ENCODE peak calls at places on chromosomes 12 and 14, in four cellular contexts. One of them, this sample, is unnamed.

GRCh38 chr14:97458302-97459137 is 661.3 kb downstream of the VRK1 start:
- DNase-seq in endodermal cell: peak
- DNase-seq in PC-3: no peak
- DNase-seq in colonic mucosa: peak
- DNase-seq in this sample: peak

GRCh38 chr14:72023128-72024042 is 91.2 kb downstream of the RGS6 start:
- DNase-seq in PC-3: peak
- DNase-seq in colonic mucosa: no peak
- DNase-seq in endodermal cell: no peak
- DNase-seq in this sample: no peak

GRCh38 chr12:69196302-69197288 is 42.8 kb upstream of the CPSF6 start:
- DNase-seq in endodermal cell: peak
- DNase-seq in colonic mucosa: peak
- DNase-seq in PC-3: peak
- DNase-seq in this sample: no peak

GRCh38 chr14:69880051-69880487 is 853 bp downstream of the SMOC1 start:
- DNase-seq in colonic mucosa: no peak
- DNase-seq in endodermal cell: peak
- DNase-seq in PC-3: no peak
- DNase-seq in this sample: no peak

GRCh38 chr12:124551268-124552144 is 15.9 kb downstream of the NCOR2 start:
- DNase-seq in endodermal cell: peak
- DNase-seq in PC-3: peak
- DNase-seq in colonic mucosa: peak
- DNase-seq in this sample: peak

GRCh38 chr12:52125499-52125900 is 46.0 kb downstream of the SMIM41 start:
- DNase-seq in endodermal cell: peak
- DNase-seq in PC-3: no peak
- DNase-seq in colonic mucosa: no peak
- DNase-seq in this sample: peak

GRCh38 chr14:103078420-103078749 is 5.6 kb upstream of the LBHD2 start:
- DNase-seq in colonic mucosa: peak
- DNase-seq in PC-3: peak
- DNase-seq in endodermal cell: peak
- DNase-seq in this sample: peak

GRCh38 chr14:88554458-88555286 is at the start of gene PTPN21:
- DNase-seq in endodermal cell: peak
- DNase-seq in colonic mucosa: peak
- DNase-seq in PC-3: peak
- DNase-seq in this sample: peak

GRCh38 chr12:106301241-106301610 is 1.3 kb upstream of the TCP11L2 start:
- DNase-seq in PC-3: no peak
- DNase-seq in endodermal cell: peak
- DNase-seq in colonic mucosa: no peak
- DNase-seq in this sample: no peak

GRCh38 chr14:33717866-33718265 is 233.0 kb downstream of the EGLN3 start:
- DNase-seq in colonic mucosa: no peak
- DNase-seq in PC-3: no peak
- DNase-seq in endodermal cell: no peak
- DNase-seq in this sample: no peak

GRCh38 chr12:57138526-57139272 is 8.7 kb downstream of the LRP1-AS start:
- DNase-seq in PC-3: no peak
- DNase-seq in colonic mucosa: peak
- DNase-seq in endodermal cell: peak
- DNase-seq in this sample: peak

GRCh38 chr12:6327591-6328041 is 14.3 kb downstream of the TNFRSF1A start:
- DNase-seq in endodermal cell: no peak
- DNase-seq in PC-3: no peak
- DNase-seq in colonic mucosa: no peak
- DNase-seq in this sample: peak

GRCh38 chr14:68260121-68260520 is 440.5 kb downstream of the RAD51B start:
- DNase-seq in PC-3: no peak
- DNase-seq in colonic mucosa: no peak
- DNase-seq in endodermal cell: peak
- DNase-seq in this sample: no peak

GRCh38 chr12:55704824-55705780 is 2.6 kb downstream of the ITGA7 start:
- DNase-seq in PC-3: no peak
- DNase-seq in colonic mucosa: no peak
- DNase-seq in endodermal cell: no peak
- DNase-seq in this sample: peak

GRCh38 chr14:23141706-23142467 is 22.8 kb upstream of the CEBPE start:
- DNase-seq in endodermal cell: no peak
- DNase-seq in colonic mucosa: no peak
- DNase-seq in PC-3: peak
- DNase-seq in this sample: no peak

GRCh38 chr14:99230271-99231141 is 41.5 kb downstream of the BCL11B start:
- DNase-seq in PC-3: no peak
- DNase-seq in endodermal cell: peak
- DNase-seq in colonic mucosa: no peak
- DNase-seq in this sample: peak

GRCh38 chr14:44895716-44896115 is 66.0 kb downstream of the KLHL28 start:
- DNase-seq in colonic mucosa: no peak
- DNase-seq in endodermal cell: no peak
- DNase-seq in PC-3: peak
- DNase-seq in this sample: no peak

GRCh38 chr14:81625343-81625742 is 91.7 kb upstream of the SEL1L start:
- DNase-seq in colonic mucosa: no peak
- DNase-seq in endodermal cell: no peak
- DNase-seq in PC-3: peak
- DNase-seq in this sample: no peak

GRCh38 chr12:131726-132465 is 65.3 kb downstream of the IQSEC3 start:
- DNase-seq in endodermal cell: no peak
- DNase-seq in colonic mucosa: no peak
- DNase-seq in PC-3: peak
- DNase-seq in this sample: no peak

GRCh38 chr12:28172434-28173030 is 17.7 kb upstream of the CCDC91 start:
- DNase-seq in endodermal cell: peak
- DNase-seq in PC-3: peak
- DNase-seq in colonic mucosa: peak
- DNase-seq in this sample: no peak

GRCh38 chr14:50944647-50945413 is 547 bp upstream of the PYGL start:
- DNase-seq in colonic mucosa: peak
- DNase-seq in endodermal cell: no peak
- DNase-seq in PC-3: peak
- DNase-seq in this sample: peak

GRCh38 chr12:90970911-90971310 is 15.9 kb upstream of the CCER1 start:
- DNase-seq in PC-3: no peak
- DNase-seq in endodermal cell: no peak
- DNase-seq in colonic mucosa: no peak
- DNase-seq in this sample: no peak

GRCh38 chr12:53538209-53538689 is 31.0 kb upstream of the NPFF start:
- DNase-seq in endodermal cell: peak
- DNase-seq in colonic mucosa: peak
- DNase-seq in PC-3: peak
- DNase-seq in this sample: no peak

GRCh38 chr12:7190268-7191055 is 976 bp downstream of the PEX5 start:
- DNase-seq in endodermal cell: no peak
- DNase-seq in PC-3: no peak
- DNase-seq in colonic mucosa: peak
- DNase-seq in this sample: peak

GRCh38 chr12:46385439-46385838 is 12.9 kb upstream of the SLC38A2 start:
- DNase-seq in colonic mucosa: no peak
- DNase-seq in PC-3: peak
- DNase-seq in endodermal cell: peak
- DNase-seq in this sample: no peak

GRCh38 chr12:2745655-2746054 is 49.1 kb upstream of the FKBP4 start:
- DNase-seq in endodermal cell: no peak
- DNase-seq in colonic mucosa: no peak
- DNase-seq in PC-3: no peak
- DNase-seq in this sample: no peak

GRCh38 chr12:114666746-114667668 is 17.0 kb downstream of the TBX3 start:
- DNase-seq in endodermal cell: peak
- DNase-seq in colonic mucosa: no peak
- DNase-seq in PC-3: peak
- DNase-seq in this sample: no peak

GRCh38 chr12:7042847-7043246 is 17.7 kb upstream of the C1S start:
- DNase-seq in PC-3: peak
- DNase-seq in endodermal cell: no peak
- DNase-seq in colonic mucosa: no peak
- DNase-seq in this sample: no peak

GRCh38 chr14:94102768-94103482 is 7.6 kb upstream of the IFI27 start:
- DNase-seq in PC-3: no peak
- DNase-seq in endodermal cell: peak
- DNase-seq in colonic mucosa: peak
- DNase-seq in this sample: no peak

GRCh38 chr12:125794401-125794800 is 729.2 kb downstream of the AACS start:
- DNase-seq in PC-3: no peak
- DNase-seq in endodermal cell: no peak
- DNase-seq in colonic mucosa: no peak
- DNase-seq in this sample: no peak

GRCh38 chr12:53601296-53601847 is 24.8 kb downstream of the ATF7 start:
- DNase-seq in PC-3: no peak
- DNase-seq in colonic mucosa: no peak
- DNase-seq in endodermal cell: no peak
- DNase-seq in this sample: peak

GRCh38 chr14:46198676-46199075 is 452.9 kb downstream of the RPL10L start:
- DNase-seq in PC-3: no peak
- DNase-seq in colonic mucosa: no peak
- DNase-seq in endodermal cell: no peak
- DNase-seq in this sample: no peak

GRCh38 chr12:132620893-132621656 is 2.5 kb downstream of the P2RX2 start:
- DNase-seq in PC-3: no peak
- DNase-seq in colonic mucosa: no peak
- DNase-seq in endodermal cell: no peak
- DNase-seq in this sample: peak

GRCh38 chr14:56799327-56799645 is 11.0 kb downstream of the OTX2 start:
- DNase-seq in endodermal cell: no peak
- DNase-seq in colonic mucosa: no peak
- DNase-seq in PC-3: no peak
- DNase-seq in this sample: no peak
- H3K4me3 ChIP-seq in endodermal cell: peak
- H3K4me3 ChIP-seq in colonic mucosa: no peak
- H3K4me3 ChIP-seq in PC-3: no peak
- H3K4me3 ChIP-seq in this sample: no peak

GRCh38 chr12:49566361-49566760 is 1.6 kb downstream of the MCRS1 start:
- DNase-seq in PC-3: no peak
- DNase-seq in endodermal cell: no peak
- DNase-seq in colonic mucosa: no peak
- DNase-seq in this sample: peak
- H3K9ac ChIP-seq in PC-3: no peak
- H3K9ac ChIP-seq in endodermal cell: no peak
- H3K9ac ChIP-seq in colonic mucosa: no peak
- H3K9ac ChIP-seq in this sample: no peak

GRCh38 chr14:78697341-78697740 is 527.2 kb downstream of the NRXN3 start:
- DNase-seq in colonic mucosa: no peak
- DNase-seq in PC-3: peak
- DNase-seq in endodermal cell: no peak
- DNase-seq in this sample: no peak
- TF ChIP-seq CTCF in colonic mucosa: peak
- TF ChIP-seq CTCF in PC-3: peak
- TF ChIP-seq CTCF in endodermal cell: peak
- TF ChIP-seq CTCF in this sample: peak

DNA sequence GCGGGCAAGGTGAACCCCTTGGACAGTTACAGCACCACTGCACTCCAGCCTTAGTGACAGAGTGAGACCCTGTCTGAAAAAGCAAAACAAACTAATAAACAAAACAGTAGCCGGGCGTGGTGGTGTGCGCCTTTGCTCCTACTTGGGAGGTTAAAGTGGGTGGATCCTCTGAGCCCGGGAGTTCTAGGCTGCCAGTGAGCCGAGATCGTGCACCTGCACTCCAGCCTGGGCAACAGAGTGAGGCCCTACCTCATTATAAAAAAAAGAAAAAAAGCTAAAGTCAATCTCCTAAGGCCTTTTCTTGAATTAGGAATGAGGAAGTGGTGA is 24.7 kb upstream of the SPTLC2 start:
- DNase-seq in PC-3: no peak
- DNase-seq in endodermal cell: no peak
- DNase-seq in colonic mucosa: peak
- DNase-seq in this sample: no peak
- H3K4me3 ChIP-seq in PC-3: no peak
- H3K4me3 ChIP-seq in endodermal cell: no peak
- H3K4me3 ChIP-seq in colonic mucosa: peak
- H3K4me3 ChIP-seq in this sample: no peak

GRCh38 chr14:56339855-56340701 is 221.9 kb downstream of the PELI2 start:
- DNase-seq in PC-3: peak
- DNase-seq in colonic mucosa: peak
- DNase-seq in endodermal cell: peak
- DNase-seq in this sample: peak

GRCh38 chr14:56331815-56332214 is 213.6 kb downstream of the PELI2 start:
- DNase-seq in PC-3: no peak
- DNase-seq in colonic mucosa: no peak
- DNase-seq in endodermal cell: no peak
- DNase-seq in this sample: no peak

GRCh38 chr14:56333361-56334279 is 215.4 kb downstream of the PELI2 start:
- DNase-seq in colonic mucosa: no peak
- DNase-seq in PC-3: peak
- DNase-seq in endodermal cell: no peak
- DNase-seq in this sample: no peak

GRCh38 chr14:56338674-56339073 is 220.5 kb downstream of the PELI2 start:
- DNase-seq in endodermal cell: no peak
- DNase-seq in PC-3: no peak
- DNase-seq in colonic mucosa: no peak
- DNase-seq in this sample: no peak

DNA sequence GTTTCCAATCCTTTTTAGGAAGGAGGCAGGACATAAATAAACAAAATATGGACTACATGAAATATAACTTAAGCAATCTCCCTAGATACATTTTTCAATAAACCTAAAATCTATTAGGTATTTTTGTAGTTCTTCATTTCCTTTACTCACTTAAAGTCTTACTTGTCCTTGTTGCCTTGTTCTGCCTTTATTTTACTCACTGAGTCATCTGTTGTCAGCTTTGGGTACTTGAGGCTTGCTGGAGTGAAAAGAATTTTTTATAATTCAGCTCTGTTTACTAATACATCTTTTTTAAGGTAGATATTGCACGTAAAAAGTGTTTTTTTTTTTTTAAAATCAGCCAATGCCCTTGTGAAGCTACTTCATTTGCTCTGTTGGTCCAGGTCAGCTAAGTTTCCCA is 216.2 kb downstream of the PELI2 start:
- DNase-seq in colonic mucosa: no peak
- DNase-seq in endodermal cell: no peak
- DNase-seq in PC-3: no peak
- DNase-seq in this sample: no peak
- H3K9ac ChIP-seq in colonic mucosa: no peak
- H3K9ac ChIP-seq in endodermal cell: no peak
- H3K9ac ChIP-seq in PC-3: no peak
- H3K9ac ChIP-seq in this sample: no peak

DNA sequence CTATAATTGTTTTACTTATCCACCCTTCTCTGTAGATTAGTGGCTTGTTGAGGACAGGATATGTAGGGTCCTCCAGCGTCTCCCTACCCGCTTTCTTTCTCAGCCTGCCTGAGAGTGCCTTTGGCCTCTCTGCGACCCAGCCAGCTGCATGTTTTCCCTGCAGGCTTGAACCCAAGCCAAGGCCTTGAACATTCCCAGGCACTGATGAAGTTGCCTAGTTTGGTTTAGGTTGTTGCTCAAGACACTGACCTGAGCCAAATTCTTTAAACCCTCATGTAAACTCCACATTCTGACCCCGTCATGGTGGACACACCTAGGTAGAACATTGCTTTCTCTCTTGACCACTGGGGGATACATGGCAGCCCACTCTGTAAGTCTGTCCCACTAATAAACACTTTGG is 33.4 kb upstream of the TXNRD1 start:
- DNase-seq in endodermal cell: peak
- DNase-seq in colonic mucosa: peak
- DNase-seq in PC-3: peak
- DNase-seq in this sample: peak
- TF ChIP-seq CTCF in endodermal cell: no peak
- TF ChIP-seq CTCF in colonic mucosa: no peak
- TF ChIP-seq CTCF in PC-3: no peak
- TF ChIP-seq CTCF in this sample: no peak